ENCODE peak calls at places on chromosomes 2 and 18, in four cellular contexts. U is GM06990, O is kidney, W is BJ. I is an unnamed sample.

GRCh38 chr2:10028407-10028987 is 14.9 kb upstream of the KLF11 start:
- DNase-seq in W (no peak), U (no peak), O (peak), I (no peak)

GRCh38 chr2:201779996-201780673 is 598 bp downstream of the ALS2 start:
- DNase-seq in O (no peak), W (no peak), U (no peak), I (peak)

GRCh38 chr2:230174466-230174865 is 45.3 kb downstream of the SP110 start:
- DNase-seq in U (no peak), O (no peak), W (no peak), I (no peak)

GRCh38 chr2:3005859-3006258 is 371.8 kb downstream of the EIPR1 start:
- DNase-seq in U (no peak), O (no peak), W (no peak), I (no peak)

GRCh38 chr2:152558174-152559091 is 158.8 kb downstream of the PRPF40A start:
- DNase-seq in W (peak), U (no peak), O (no peak), I (no peak)

GRCh38 chr2:207662203-207662602 is 37.0 kb upstream of the METTL21A start:
- DNase-seq in O (no peak), U (peak), W (no peak), I (no peak)

GRCh38 chr2:194867328-194867727 is 789.7 kb upstream of the SLC39A10 start:
- DNase-seq in W (no peak), U (no peak), O (no peak), I (peak)

GRCh38 chr2:46364797-46365457 is 67.7 kb downstream of the EPAS1 start:
- DNase-seq in W (peak), O (no peak), U (no peak), I (peak)

GRCh38 chr2:212294816-212295215 is 243.8 kb downstream of the ERBB4 start:
- DNase-seq in O (no peak), W (no peak), U (no peak), I (no peak)

GRCh38 chr2:239393941-239394340 is 6.9 kb downstream of the HDAC4 start:
- DNase-seq in U (no peak), W (no peak), O (no peak), I (no peak)

GRCh38 chr2:20422679-20423271 is 24.1 kb upstream of the RHOB start:
- DNase-seq in W (no peak), U (no peak), O (no peak), I (no peak)

GRCh38 chr2:65607906-65608305 is 175.5 kb upstream of the SPRED2 start:
- DNase-seq in W (no peak), U (no peak), O (no peak), I (no peak)

GRCh38 chr2:65605427-65606058 is 173.1 kb upstream of the SPRED2 start:
- DNase-seq in U (no peak), O (no peak), W (no peak), I (no peak)

GRCh38 chr2:65608391-65608790 is 176.0 kb upstream of the SPRED2 start:
- DNase-seq in O (no peak), W (no peak), U (no peak), I (no peak)

GRCh38 chr2:65611488-65611887 is 179.1 kb upstream of the SPRED2 start:
- DNase-seq in W (no peak), O (no peak), U (no peak), I (no peak)

GRCh38 chr2:65608966-65609365 is 176.6 kb upstream of the SPRED2 start:
- DNase-seq in W (no peak), U (no peak), O (no peak), I (no peak)
- H3K4me3 ChIP-seq in W (no peak), U (no peak), O (no peak), I (no peak)

DNA sequence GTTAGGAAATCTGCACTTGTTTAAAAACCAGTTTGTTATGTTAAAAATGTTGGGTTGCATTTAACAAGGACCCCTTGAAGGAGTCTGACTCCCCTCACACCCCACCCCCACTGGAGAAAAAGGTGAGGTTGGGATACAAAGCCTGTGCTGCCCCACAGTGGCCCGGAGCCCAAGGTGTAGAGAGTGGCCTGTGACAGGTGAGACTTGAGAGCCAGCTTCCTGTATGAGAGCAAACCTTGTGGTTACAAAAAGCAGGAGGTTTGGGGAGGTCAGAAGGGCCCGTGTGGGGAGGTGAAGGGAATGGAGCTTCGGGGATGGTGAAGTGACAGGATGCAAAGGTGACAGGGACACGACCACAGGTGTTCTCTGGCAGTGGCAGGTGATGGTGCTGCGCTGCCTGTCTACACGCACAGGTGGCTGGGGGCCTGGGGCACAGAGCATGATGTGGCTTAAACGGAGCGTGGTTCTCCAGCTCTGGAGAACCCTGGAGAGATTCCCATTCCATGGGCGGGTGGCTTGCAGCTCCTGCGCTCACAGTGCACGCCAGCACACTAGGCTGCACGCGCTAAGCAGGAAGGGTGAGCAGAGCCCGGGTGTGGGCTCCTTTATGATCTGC is 29.0 kb downstream of the IMPA2 start:
- DNase-seq in O (peak), U (no peak), W (no peak), I (no peak)
- TF ChIP-seq CTCF in O (no peak), U (no peak), W (no peak), I (no peak)

DNA sequence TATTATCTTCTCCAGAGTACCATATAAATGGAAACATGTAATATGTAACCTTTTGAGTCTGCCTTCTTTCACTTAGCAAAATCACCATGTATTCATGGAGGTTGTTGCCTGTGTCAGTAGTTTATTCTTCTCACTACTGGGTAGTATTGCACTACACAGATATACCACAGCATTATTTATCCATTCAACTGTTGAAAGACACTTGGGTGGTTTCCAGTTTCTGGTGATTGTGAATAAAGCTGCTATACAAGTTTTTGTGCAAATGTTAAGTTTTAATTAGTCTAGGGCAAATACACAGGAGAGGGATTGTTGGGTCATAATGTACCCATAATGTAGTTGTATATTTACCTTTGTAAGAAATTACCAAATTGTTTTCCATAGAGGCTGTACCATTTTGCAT is 29.6 kb upstream of the RPRD1A start:
- DNase-seq in U (no peak), O (no peak), W (no peak), I (no peak)
- H3K4me3 ChIP-seq in U (no peak), O (no peak), W (no peak), I (no peak)

DNA sequence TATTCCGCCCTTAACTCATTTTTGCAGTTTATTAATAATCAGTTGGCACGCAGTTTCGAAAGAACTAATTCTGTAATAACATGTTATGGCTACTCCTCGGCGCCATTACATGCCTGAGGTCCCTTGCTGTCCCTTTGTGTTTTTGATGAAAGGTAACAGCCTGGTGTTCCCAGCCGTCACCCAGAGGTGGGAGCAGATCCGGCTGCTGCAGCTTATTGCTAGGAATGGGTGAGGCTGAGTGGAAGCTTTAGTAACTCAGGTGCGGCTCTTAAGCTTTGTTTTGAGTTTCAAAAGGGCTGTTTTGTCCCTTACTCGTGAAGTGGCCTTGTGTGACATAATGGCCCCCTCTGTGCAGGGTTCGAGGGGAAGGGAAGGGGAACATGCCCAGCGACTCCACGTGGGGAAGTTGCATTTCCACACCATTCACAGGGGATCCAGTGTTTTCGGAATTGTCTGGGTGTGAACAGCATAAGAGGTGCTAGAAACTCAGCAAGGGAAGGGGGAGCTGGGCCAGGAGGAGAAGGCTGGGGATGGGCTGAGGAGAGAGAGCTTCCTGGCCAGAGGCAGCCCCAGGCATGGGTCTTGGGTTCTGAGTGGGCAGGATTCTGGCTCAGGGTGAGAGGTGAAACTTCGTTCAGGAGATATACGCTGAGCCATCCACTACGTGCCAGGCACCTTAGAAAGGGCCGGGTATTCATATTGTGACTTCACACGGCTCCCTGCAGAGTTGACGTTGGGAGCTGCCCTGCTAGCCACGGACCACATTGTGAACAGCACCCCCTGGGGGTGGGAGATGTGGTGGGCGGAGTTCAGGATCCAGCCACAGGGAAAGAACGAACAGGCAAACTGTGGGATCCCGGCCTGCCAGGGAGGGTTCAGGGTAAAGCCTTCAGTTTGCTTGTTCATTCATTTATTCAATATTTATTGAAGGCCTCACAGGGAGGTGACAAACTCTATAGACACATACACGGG is 84.4 kb downstream of the TGOLN2 start:
- DNase-seq in W (no peak), U (no peak), O (no peak), I (no peak)
- TF ChIP-seq CTCF in W (peak), U (peak), O (peak), I (peak)

DNA sequence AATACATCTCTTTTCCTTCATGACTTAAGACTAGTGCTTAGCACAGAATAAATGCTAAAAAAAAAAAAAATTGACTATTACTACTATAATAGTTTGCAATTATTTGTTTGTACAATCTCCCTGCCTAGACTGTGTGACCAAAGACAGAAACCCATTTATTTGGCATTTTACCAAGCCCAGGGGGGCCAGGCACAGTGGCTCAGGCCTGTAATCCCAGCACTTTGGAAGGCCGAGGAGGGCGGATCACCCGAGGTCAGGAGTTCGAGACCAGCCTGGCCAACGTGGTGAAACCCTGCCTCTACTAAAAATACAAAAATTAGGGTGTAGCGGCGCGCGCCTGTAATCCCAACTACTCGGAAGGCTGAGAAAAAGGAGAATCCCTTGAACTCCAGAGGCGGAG is 1.4 kb downstream of the ASB3 start:
- DNase-seq in U (no peak), O (no peak), W (no peak), I (no peak)
- H3K4me3 ChIP-seq in U (peak), O (peak), W (peak), I (no peak)

GRCh38 chr18:46829947-46830346 is 73.1 kb upstream of the ST8SIA5 start:
- DNase-seq in O (no peak), U (no peak), W (no peak), I (no peak)
- TF ChIP-seq CTCF in O (no peak), U (no peak), W (no peak), I (no peak)

I was measured in bronchial epithelial cell.